ENCODE peak calls at places on chromosome 10, in four cellular contexts. B is HepG2, A is H1, Z is HCT116. J is an unnamed sample.

GRCh38 chr10:46310143-46310514 is 23.3 kb downstream of the ANTXRL start:
- DNase-seq in B (no peak), A (no peak), Z (no peak), J (no peak)

GRCh38 chr10:95291634-95292039 is 834 bp upstream of the PDLIM1 start:
- DNase-seq in B (no peak), A (no peak), Z (no peak), J (no peak)

GRCh38 chr10:95429639-95430038 is 131.5 kb downstream of the SORBS1 start:
- DNase-seq in B (no peak), A (no peak), Z (no peak), J (no peak)

GRCh38 chr10:35331894-35332640 is 4.2 kb upstream of the CCNY start:
- DNase-seq in B (peak; percentile 66), A (no peak), Z (peak; percentile 82), J (no peak)

GRCh38 chr10:99433378-99434020 is 3.1 kb upstream of the GOT1 start:
- DNase-seq in B (no peak), A (no peak), Z (peak; percentile 26), J (no peak)

GRCh38 chr10:122054046-122055025 is 65.4 kb downstream of the TACC2 start:
- DNase-seq in B (peak; percentile 84), A (no peak), Z (peak; percentile 57), J (no peak)

GRCh38 chr10:49144021-49144720 is 10.3 kb upstream of the FAM170B start:
- DNase-seq in B (no peak), A (no peak), Z (no peak), J (no peak)

GRCh38 chr10:63157845-63158624 is 24.9 kb downstream of the NRBF2 start:
- DNase-seq in B (peak; percentile 84), A (no peak), Z (peak; percentile 85), J (peak; percentile 49)

GRCh38 chr10:71766717-71767419 is 6.5 kb downstream of the VSIR start:
- DNase-seq in B (peak; percentile 92), A (no peak), Z (peak; percentile 74), J (no peak)

GRCh38 chr10:30600005-30600404 is 29.5 kb downstream of the LYZL2 start:
- DNase-seq in B (no peak), A (no peak), Z (no peak), J (no peak)

GRCh38 chr10:132643709-132644543 is 106.3 kb downstream of the INPP5A start:
- DNase-seq in B (no peak), A (no peak), Z (no peak), J (no peak)

GRCh38 chr10:14004536-14004935 is 326.2 kb downstream of the FRMD4A start:
- DNase-seq in B (no peak), A (no peak), Z (no peak), J (no peak)

GRCh38 chr10:27759483-27760281 is 14.1 kb upstream of the MKX start:
- DNase-seq in B (no peak), A (no peak), Z (no peak), J (no peak)

GRCh38 chr10:44980309-44981171 is 1.9 kb upstream of the DEPP1 start:
- DNase-seq in B (peak; percentile 97), A (no peak), Z (no peak), J (no peak)

GRCh38 chr10:89207801-89208551 is 859 bp upstream of the CH25H start:
- DNase-seq in B (no peak), A (no peak), Z (no peak), J (no peak)

GRCh38 chr10:127293640-127294039 is 97.2 kb upstream of the INSYN2A start:
- DNase-seq in B (no peak), A (no peak), Z (no peak), J (no peak)

GRCh38 chr10:47031953-47032465 is 120.8 kb downstream of the PTPN20 start:
- DNase-seq in B (no peak), A (no peak), Z (no peak), J (no peak)

GRCh38 chr10:80136134-80136571 is 3.6 kb downstream of the PLAC9 start:
- DNase-seq in B (no peak), A (no peak), Z (no peak), J (no peak)

GRCh38 chr10:88932539-88933256 is 19.9 kb downstream of the ACTA2 start:
- DNase-seq in B (peak; percentile 60), A (no peak), Z (peak; percentile 46), J (no peak)

GRCh38 chr10:34475222-34475621 is 339.9 kb downstream of the PARD3 start:
- DNase-seq in B (no peak), A (no peak), Z (no peak), J (no peak)

GRCh38 chr10:112231602-112232001 is 48.0 kb upstream of the GPAM start:
- DNase-seq in B (no peak), A (no peak), Z (no peak), J (no peak)

GRCh38 chr10:45152726-45153125 is 152.0 kb downstream of the ZNF22 start:
- DNase-seq in B (no peak), A (no peak), Z (no peak), J (no peak)

GRCh38 chr10:132363921-132364593 is 32.1 kb downstream of the LRRC27 start:
- DNase-seq in B (peak; percentile 45), A (no peak), Z (no peak), J (peak; percentile 13)

GRCh38 chr10:117541909-117542705 is 439 bp upstream of the EMX2 start:
- DNase-seq in B (no peak), A (no peak), Z (no peak), J (no peak)

GRCh38 chr10:61974611-61975010 is 73.1 kb downstream of the ARID5B start:
- DNase-seq in B (no peak), A (no peak), Z (no peak), J (no peak)
- TF ChIP-seq JUND in B (no peak), A (no peak), Z (no peak), J (no peak)

GRCh38 chr10:6173203-6173602 is 29.5 kb upstream of the PFKFB3 start:
- DNase-seq in B (peak; percentile 45), A (no peak), Z (no peak), J (no peak)
- TF ChIP-seq JUND in B (no peak), A (no peak), Z (no peak), J (no peak)

DNA sequence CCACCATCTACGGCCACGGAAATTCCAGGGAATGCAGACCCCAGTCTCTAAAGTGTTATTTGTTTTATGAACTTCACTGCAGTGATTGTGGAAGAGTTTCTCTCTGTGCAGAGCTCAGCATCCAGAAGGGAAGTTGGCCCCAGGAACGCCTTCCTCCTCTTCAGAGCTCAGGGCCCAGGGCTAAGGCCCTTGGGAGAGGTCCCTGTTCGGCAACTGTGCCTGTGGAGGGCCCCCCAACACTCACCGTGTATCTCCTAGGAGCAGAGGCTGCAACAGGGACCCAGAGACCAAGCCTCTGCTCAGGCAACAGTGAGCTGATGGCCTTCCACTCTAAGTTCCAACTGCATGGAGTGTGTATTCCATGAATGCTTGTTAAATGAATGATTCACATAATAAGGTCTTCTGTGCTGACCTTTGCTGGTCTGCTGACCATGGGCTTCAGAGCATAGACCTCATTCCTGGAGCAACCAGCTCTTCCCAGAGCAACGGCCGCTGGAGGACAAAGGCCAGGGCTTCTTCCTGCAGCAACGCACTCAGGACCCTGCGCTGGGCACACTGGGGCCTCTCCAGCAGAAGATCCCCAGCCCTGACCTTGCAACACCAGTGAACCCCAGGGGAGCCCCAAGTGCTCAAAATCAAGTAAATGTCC is 7.7 kb downstream of the DIP2C start:
- DNase-seq in B (peak; percentile 33), A (no peak), Z (no peak), J (no peak)
- TF ChIP-seq JUND in B (no peak), A (no peak), Z (no peak), J (no peak)

GRCh38 chr10:19111501-19112267 is 63.1 kb downstream of the MALRD1 start:
- DNase-seq in B (no peak), A (no peak), Z (no peak), J (no peak)
- TF ChIP-seq JUND in B (no peak), A (no peak), Z (no peak), J (no peak)

DNA sequence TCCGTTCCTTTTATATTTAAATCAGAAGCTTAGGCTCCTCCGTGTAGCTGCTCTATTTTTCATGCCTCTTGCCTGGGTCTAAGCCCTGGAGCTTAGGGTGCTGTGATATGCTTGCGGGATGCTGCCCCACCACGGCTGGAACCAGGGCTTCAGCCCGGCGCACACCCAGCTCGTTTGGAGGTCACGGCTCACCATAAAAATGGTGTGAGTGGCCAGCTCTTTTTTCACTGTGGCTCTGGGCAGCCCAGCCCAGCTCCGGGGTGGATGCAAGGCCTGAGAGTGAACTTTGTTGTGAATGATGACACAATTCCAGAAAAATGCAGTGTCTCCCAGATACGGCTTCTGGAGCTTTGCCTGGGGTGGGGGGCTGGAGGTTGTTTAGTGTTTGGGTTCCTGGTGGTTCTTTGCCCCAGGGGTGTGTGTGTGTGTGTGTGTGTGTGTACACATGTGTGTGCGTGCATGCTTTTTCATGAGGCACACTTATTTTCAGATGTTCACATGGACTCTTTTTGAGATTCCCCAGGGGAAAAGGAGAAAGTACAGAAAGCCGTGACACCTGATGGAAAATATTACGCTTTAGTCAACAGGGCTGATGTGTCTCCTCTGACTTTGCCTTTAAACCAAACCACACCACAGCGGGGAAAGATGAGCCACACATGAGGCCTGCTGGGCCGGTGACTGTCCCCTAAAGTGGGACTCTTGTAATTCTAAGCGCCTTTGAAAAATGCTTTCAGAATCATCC is 46.2 kb downstream of the GRK5 start:
- DNase-seq in B (peak; percentile 92), A (no peak), Z (peak; percentile 97), J (no peak)
- TF ChIP-seq JUND in B (peak; percentile 96), A (peak; percentile 12), Z (no peak), J (no peak)

GRCh38 chr10:124225029-124225467 is 131.7 kb upstream of the CHST15 start:
- DNase-seq in B (no peak), A (no peak), Z (no peak), J (no peak)
- TF ChIP-seq JUND in B (no peak), A (no peak), Z (no peak), J (no peak)